ENCODE peak calls at places on chromosomes 7 and 10, in six cellular contexts. C, V, B, Z, N and U are unnamed samples.

GRCh38 chr10:132897516-132898381 is 44.6 kb downstream of the CFAP46 start:
- DNase-seq in V (no peak), N (no peak), Z (no peak), B (peak), C (no peak), U (no peak)

GRCh38 chr10:94010116-94010515 is 16.4 kb downstream of the PLCE1 start:
- DNase-seq in N (no peak), C (no peak), Z (no peak), B (no peak), V (no peak), U (no peak)

GRCh38 chr10:65556006-65556405 is 1369.8 kb upstream of the LRRTM3 start:
- DNase-seq in Z (no peak), N (no peak), V (no peak), B (no peak), C (no peak), U (no peak)

GRCh38 chr7:5450549-5451327 is 27.1 kb upstream of the TNRC18 start:
- DNase-seq in Z (no peak), V (peak), N (peak), C (peak), B (peak), U (peak)

GRCh38 chr7:100808354-100808875 is 18.9 kb downstream of the EPHB4 start:
- DNase-seq in C (no peak), Z (no peak), N (no peak), V (no peak), B (no peak), U (no peak)

GRCh38 chr7:101996131-101996691 is 178.8 kb downstream of the CUX1 start:
- DNase-seq in V (no peak), N (no peak), C (no peak), Z (no peak), B (no peak), U (no peak)

GRCh38 chr7:138285129-138285528 is 174.9 kb upstream of the TRIM24 start:
- DNase-seq in C (no peak), N (no peak), Z (no peak), V (no peak), B (no peak), U (no peak)

GRCh38 chr10:104104926-104105325 is 17.0 kb upstream of the SFR1 start:
- DNase-seq in V (no peak), C (no peak), N (no peak), B (no peak), Z (peak), U (peak)

GRCh38 chr7:146503844-146504243 is 387.2 kb downstream of the CNTNAP2 start:
- DNase-seq in V (no peak), C (no peak), N (no peak), B (no peak), Z (no peak), U (no peak)

GRCh38 chr10:124558339-124558685 is 96.7 kb downstream of the LHPP start:
- DNase-seq in B (peak), C (no peak), N (peak), Z (no peak), V (no peak), U (no peak)

GRCh38 chr7:2725178-2726105 is 37.4 kb downstream of the AMZ1 start:
- DNase-seq in Z (no peak), B (no peak), V (no peak), C (no peak), N (peak), U (no peak)

GRCh38 chr10:28777911-28778310 is 100.6 kb downstream of the BAMBI start:
- DNase-seq in C (no peak), Z (no peak), B (no peak), V (no peak), N (no peak), U (no peak)

GRCh38 chr10:71045188-71045841 is 156.9 kb upstream of the PCBD1 start:
- DNase-seq in V (no peak), C (no peak), Z (no peak), B (no peak), N (peak), U (no peak)

GRCh38 chr10:117536862-117537435 is 5.6 kb upstream of the EMX2 start:
- DNase-seq in C (no peak), V (no peak), Z (no peak), N (no peak), B (peak), U (no peak)

GRCh38 chr7:3063016-3063753 is 19.5 kb upstream of the CARD11 start:
- DNase-seq in C (peak), Z (no peak), N (no peak), V (no peak), B (no peak), U (no peak)

GRCh38 chr10:92756233-92757065 is 66.7 kb downstream of the HHEX start:
- DNase-seq in N (no peak), Z (no peak), B (no peak), V (no peak), C (peak), U (no peak)

GRCh38 chr10:119306514-119306951 is 99.2 kb downstream of the GRK5 start:
- DNase-seq in B (no peak), V (no peak), Z (no peak), N (no peak), C (peak), U (peak)

GRCh38 chr10:117578999-117579590 is 36.5 kb downstream of the EMX2 start:
- DNase-seq in N (no peak), B (no peak), C (no peak), Z (no peak), V (no peak), U (no peak)

GRCh38 chr10:7767209-7767608 is 20.6 kb downstream of the KIN start:
- DNase-seq in B (no peak), Z (peak), N (no peak), C (no peak), V (no peak), U (peak)

GRCh38 chr7:105015631-105015965 is 1.6 kb downstream of the KMT2E start:
- DNase-seq in V (no peak), Z (no peak), C (no peak), N (no peak), B (peak), U (peak)

GRCh38 chr10:98608417-98608816 is 161.7 kb upstream of the HPS1 start:
- DNase-seq in V (no peak), B (no peak), Z (no peak), N (no peak), C (no peak), U (no peak)

GRCh38 chr10:114356786-114357588 is 47.3 kb downstream of the AFAP1L2 start:
- DNase-seq in Z (peak), N (no peak), C (no peak), V (no peak), B (no peak), U (peak)

GRCh38 chr10:19738440-19738839 is 77.8 kb upstream of the PLXDC2 start:
- DNase-seq in C (no peak), N (no peak), V (no peak), Z (no peak), B (no peak), U (no peak)

GRCh38 chr7:138999414-138999813 is 18.2 kb upstream of the KIAA1549 start:
- DNase-seq in B (no peak), Z (no peak), N (no peak), V (no peak), C (no peak), U (no peak)

GRCh38 chr7:23713285-23714235 is 3.5 kb downstream of the STK31 start:
- DNase-seq in N (no peak), V (no peak), B (no peak), Z (peak), C (no peak), U (peak)

GRCh38 chr7:111517441-111518037 is 44.8 kb downstream of the IMMP2L start:
- DNase-seq in Z (peak), B (no peak), N (no peak), V (no peak), C (no peak), U (no peak)

GRCh38 chr10:132311338-132311939 is 3.7 kb upstream of the STK32C start:
- DNase-seq in C (no peak), N (no peak), B (peak), Z (no peak), V (peak), U (no peak)

GRCh38 chr10:127243490-127244272 is 47.3 kb upstream of the INSYN2A start:
- DNase-seq in Z (peak), N (no peak), V (peak), B (peak), C (no peak), U (peak)

GRCh38 chr7:117892821-117893220 is 19.6 kb upstream of the CTTNBP2 start:
- DNase-seq in N (no peak), B (no peak), V (no peak), C (no peak), Z (no peak), U (no peak)

GRCh38 chr10:32971536-32972091 is 13.6 kb upstream of the ITGB1 start:
- DNase-seq in B (no peak), Z (no peak), N (no peak), V (no peak), C (no peak), U (no peak)

GRCh38 chr10:92490387-92490786 is 83.5 kb downstream of the IDE start:
- DNase-seq in C (no peak), N (no peak), V (no peak), Z (peak), B (no peak), U (no peak)

GRCh38 chr10:34768261-34768971 is 46.7 kb downstream of the PARD3 start:
- DNase-seq in Z (peak), V (no peak), C (no peak), B (no peak), N (peak), U (peak)

GRCh38 chr10:96991313-96991841 is 159.3 kb downstream of the LCOR start:
- DNase-seq in B (no peak), V (no peak), N (no peak), Z (peak), C (no peak), U (no peak)

GRCh38 chr7:132084776-132085388 is 491.4 kb downstream of the PLXNA4 start:
- DNase-seq in N (no peak), B (no peak), C (no peak), Z (no peak), V (no peak), U (peak)

GRCh38 chr7:100673942-100674431 is 447 bp downstream of the GNB2 start:
- DNase-seq in V (no peak), N (peak), C (no peak), B (peak), Z (peak), U (peak)

GRCh38 chr10:100175873-100176272 is 10.0 kb downstream of the ERLIN1 start:
- DNase-seq in B (no peak), C (no peak), Z (no peak), V (no peak), N (no peak), U (no peak)

GRCh38 chr7:77460057-77460486 is 43.9 kb upstream of the GSAP start:
- DNase-seq in B (no peak), Z (no peak), N (no peak), V (no peak), C (no peak), U (no peak)
- TF ChIP-seq CTCF in B (no peak), Z (peak), N (peak), V (no peak), C (no peak), U (no peak)

GRCh38 chr7:142711722-142712616 is 37.3 kb upstream of the PRSS1 start:
- DNase-seq in B (no peak), N (no peak), C (no peak), Z (peak), V (peak), U (peak)
- TF ChIP-seq CTCF in B (peak), N (peak), C (no peak), Z (peak), V (peak), U (peak)

DNA sequence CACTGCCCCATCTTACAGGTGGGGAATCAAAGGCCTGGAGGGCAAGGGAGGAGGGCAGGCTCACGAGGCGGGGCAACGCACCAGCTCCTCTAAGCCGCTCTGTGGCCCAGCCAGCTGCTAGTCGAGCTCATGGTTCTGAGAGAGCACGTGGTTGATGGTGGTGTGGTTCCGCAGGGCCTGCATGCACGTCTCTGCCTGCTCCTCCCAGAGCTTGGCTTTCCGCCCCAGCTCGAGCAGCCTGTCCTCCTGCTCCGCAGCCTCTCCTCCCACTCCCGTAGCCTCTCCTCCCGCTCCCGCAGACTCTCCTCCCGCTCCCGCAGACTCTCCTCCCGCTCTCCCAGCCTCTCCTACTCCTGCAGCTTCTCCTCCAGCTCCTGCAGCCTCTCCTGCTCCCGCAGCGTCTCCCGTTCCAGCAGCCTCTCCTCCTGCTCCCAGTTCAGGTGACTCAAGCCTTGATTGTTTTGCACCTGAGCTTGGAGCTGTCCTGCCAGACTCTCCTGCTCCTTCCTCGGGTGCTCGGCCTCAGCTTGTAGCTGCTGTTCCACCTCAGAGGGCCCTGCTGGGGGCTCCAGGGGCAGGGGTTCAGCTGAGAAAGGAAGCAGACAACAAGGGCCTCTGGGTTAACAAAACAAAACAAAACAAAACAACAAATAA is 19.1 kb upstream of the MTPAP start:
- DNase-seq in Z (peak), N (no peak), C (no peak), B (no peak), V (no peak), U (no peak)
- TF ChIP-seq CTCF in Z (no peak), N (no peak), C (no peak), B (no peak), V (no peak), U (no peak)

GRCh38 chr7:88452648-88453047 is 146.0 kb upstream of the STEAP4 start:
- DNase-seq in N (no peak), C (no peak), Z (no peak), V (no peak), B (no peak), U (no peak)
- TF ChIP-seq CTCF in N (no peak), C (no peak), Z (no peak), V (no peak), B (no peak), U (no peak)

DNA sequence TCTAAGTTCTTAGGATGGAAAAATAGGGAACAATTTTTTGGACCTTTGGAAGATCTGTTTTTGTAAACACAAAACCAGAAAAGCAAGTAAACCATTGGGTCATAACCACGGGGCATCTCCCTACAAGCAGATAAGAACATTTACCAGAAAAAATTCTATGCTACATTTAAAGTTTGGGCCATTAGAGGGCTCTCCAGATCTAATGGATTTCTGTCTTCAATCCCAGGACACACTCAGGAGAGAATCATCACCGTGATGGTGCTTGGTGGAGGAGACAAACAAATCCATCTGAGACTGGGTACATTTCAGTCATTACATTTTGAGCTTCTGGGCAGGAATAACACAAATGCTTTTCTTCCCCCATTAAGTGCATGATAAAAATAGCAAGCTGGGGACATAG is 178.4 kb upstream of the TARP start:
- DNase-seq in B (no peak), V (no peak), Z (peak), C (no peak), N (no peak), U (peak)
- TF ChIP-seq CTCF in B (no peak), V (peak), Z (peak), C (no peak), N (no peak), U (peak)